ENCODE peak calls at places on chromosomes 6 and 20, in four cellular contexts. V is A549, N is K562, R is HepG2. G is an unnamed sample.

GRCh38 chr6:95091823-95092436 is 485.4 kb upstream of the MANEA start:
- DNase-seq in V (peak), N (no peak), R (peak), G (no peak)

GRCh38 chr20:14723614-14724013 is 386.2 kb upstream of the FLRT3 start:
- DNase-seq in V (no peak), N (no peak), R (no peak), G (no peak)

GRCh38 chr6:116451916-116452315 is 9.3 kb upstream of the CALHM6 start:
- DNase-seq in V (no peak), N (no peak), R (no peak), G (no peak)

GRCh38 chr20:38321959-38322598 is 18.1 kb downstream of the BPI start:
- DNase-seq in V (peak), N (peak), R (peak), G (peak)

GRCh38 chr6:28258877-28259777 is at the start of gene NKAPL:
- DNase-seq in V (no peak), N (no peak), R (no peak), G (peak)

GRCh38 chr6:54142889-54143519 is 31.8 kb downstream of the MLIP start:
- DNase-seq in V (no peak), N (no peak), R (no peak), G (no peak)

GRCh38 chr6:121485359-121485809 is 49.9 kb downstream of the GJA1 start:
- DNase-seq in V (peak), N (no peak), R (no peak), G (no peak)

GRCh38 chr20:25224941-25225340 is 22.9 kb upstream of the PYGB start:
- DNase-seq in V (no peak), N (peak), R (no peak), G (no peak)

GRCh38 chr20:21511850-21512633 is 1.8 kb downstream of the NKX2-2 start:
- DNase-seq in V (no peak), N (no peak), R (no peak), G (peak)

GRCh38 chr6:131199568-131200272 is 64.5 kb downstream of the AKAP7 start:
- DNase-seq in V (peak), N (no peak), R (peak), G (peak)

GRCh38 chr6:155274533-155274932 is 10.7 kb downstream of the CLDN20 start:
- DNase-seq in V (no peak), N (no peak), R (no peak), G (no peak)

GRCh38 chr6:158799051-158799792 is 19.9 kb downstream of the EZR start:
- DNase-seq in V (peak), N (no peak), R (peak), G (no peak)

GRCh38 chr6:9126845-9127560 is 691.7 kb upstream of the SLC35B3 start:
- DNase-seq in V (peak), N (no peak), R (no peak), G (no peak)

GRCh38 chr6:110415297-110415916 is at the start of gene DDO:
- DNase-seq in V (no peak), N (no peak), R (peak), G (no peak)

GRCh38 chr20:4633780-4634179 is 87.9 kb upstream of the PRND start:
- DNase-seq in V (peak), N (no peak), R (no peak), G (no peak)

GRCh38 chr6:81625216-81625615 is 127.3 kb downstream of the TENT5A start:
- DNase-seq in V (no peak), N (no peak), R (no peak), G (no peak)

GRCh38 chr6:131946404-131946991 is 4.7 kb downstream of the CCN2 start:
- DNase-seq in V (peak), N (no peak), R (peak), G (no peak)

GRCh38 chr6:19052219-19052618 is 665.1 kb downstream of the RNF144B start:
- DNase-seq in V (no peak), N (no peak), R (no peak), G (no peak)

GRCh38 chr6:73418081-73418741 is 23.6 kb downstream of the DDX43 start:
- DNase-seq in V (no peak), N (no peak), R (no peak), G (no peak)

GRCh38 chr20:35049776-35050352 is 42.7 kb downstream of the TRPC4AP start:
- DNase-seq in V (peak), N (no peak), R (no peak), G (no peak)

GRCh38 chr20:15895126-15895525 is 678.1 kb downstream of the KIF16B start:
- DNase-seq in V (no peak), N (no peak), R (no peak), G (no peak)

GRCh38 chr20:48683467-48684175 is 144.2 kb downstream of the PREX1 start:
- DNase-seq in V (no peak), N (no peak), R (no peak), G (no peak)

GRCh38 chr6:115976321-115976870 is 84.3 kb downstream of the FRK start:
- DNase-seq in V (no peak), N (no peak), R (no peak), G (no peak)

GRCh38 chr6:35049885-35050284 is 91.3 kb downstream of the TCP11 start:
- DNase-seq in V (no peak), N (peak), R (no peak), G (no peak)

GRCh38 chr6:110315856-110316398 is 42.2 kb downstream of the METTL24 start:
- DNase-seq in V (no peak), N (no peak), R (no peak), G (no peak)

GRCh38 chr6:133502451-133503259 is 261.5 kb downstream of the EYA4 start:
- DNase-seq in V (no peak), N (no peak), R (no peak), G (no peak)

GRCh38 chr6:1015819-1016218 is 296.1 kb upstream of the FOXQ1 start:
- DNase-seq in V (peak), N (no peak), R (peak), G (no peak)

GRCh38 chr20:10553326-10553984 is 118.3 kb downstream of the SLX4IP start:
- DNase-seq in V (peak), N (peak), R (peak), G (peak)

GRCh38 chr6:6584310-6585002 is 4.1 kb upstream of the LY86 start:
- DNase-seq in V (no peak), N (no peak), R (no peak), G (no peak)

GRCh38 chr20:21352703-21353102 is 44.6 kb downstream of the NKX2-4 start:
- DNase-seq in V (no peak), N (no peak), R (peak), G (no peak)

GRCh38 chr6:106751501-106752252 is 122.3 kb downstream of the QRSL1 start:
- DNase-seq in V (peak), N (no peak), R (no peak), G (no peak)

GRCh38 chr6:111552241-111552744 is 53.4 kb downstream of the TRAF3IP2 start:
- DNase-seq in V (no peak), N (no peak), R (no peak), G (peak)

GRCh38 chr6:158596861-158597260 is 37.0 kb downstream of the TMEM181 start:
- DNase-seq in V (no peak), N (no peak), R (no peak), G (no peak)

GRCh38 chr6:46832816-46833215 is 39.6 kb downstream of the MEP1A start:
- DNase-seq in V (no peak), N (no peak), R (no peak), G (no peak)

GRCh38 chr20:45085867-45086266 is 15.1 kb downstream of the KCNS1 start:
- DNase-seq in V (no peak), N (no peak), R (no peak), G (no peak)

GRCh38 chr6:2797564-2798014 is 32.4 kb downstream of the WRNIP1 start:
- DNase-seq in V (no peak), N (no peak), R (no peak), G (no peak)
- TF ChIP-seq MAX in V (no peak), N (no peak), R (no peak), G (no peak)

GRCh38 chr6:89530982-89531381 is 98.0 kb downstream of the ANKRD6 start:
- DNase-seq in V (no peak), N (no peak), R (no peak), G (no peak)
- TF ChIP-seq NR3C1 in V (no peak), N (no peak), R (no peak), G (no peak)

GRCh38 chr20:588932-589672 is 21.0 kb downstream of the TCF15 start:
- DNase-seq in V (peak), N (no peak), R (no peak), G (no peak)

GRCh38 chr20:588476-588875 is 21.6 kb downstream of the TCF15 start:
- DNase-seq in V (no peak), N (no peak), R (no peak), G (no peak)

GRCh38 chr20:582204-582603 is 27.9 kb downstream of the TCF15 start:
- DNase-seq in V (no peak), N (no peak), R (no peak), G (no peak)

DNA sequence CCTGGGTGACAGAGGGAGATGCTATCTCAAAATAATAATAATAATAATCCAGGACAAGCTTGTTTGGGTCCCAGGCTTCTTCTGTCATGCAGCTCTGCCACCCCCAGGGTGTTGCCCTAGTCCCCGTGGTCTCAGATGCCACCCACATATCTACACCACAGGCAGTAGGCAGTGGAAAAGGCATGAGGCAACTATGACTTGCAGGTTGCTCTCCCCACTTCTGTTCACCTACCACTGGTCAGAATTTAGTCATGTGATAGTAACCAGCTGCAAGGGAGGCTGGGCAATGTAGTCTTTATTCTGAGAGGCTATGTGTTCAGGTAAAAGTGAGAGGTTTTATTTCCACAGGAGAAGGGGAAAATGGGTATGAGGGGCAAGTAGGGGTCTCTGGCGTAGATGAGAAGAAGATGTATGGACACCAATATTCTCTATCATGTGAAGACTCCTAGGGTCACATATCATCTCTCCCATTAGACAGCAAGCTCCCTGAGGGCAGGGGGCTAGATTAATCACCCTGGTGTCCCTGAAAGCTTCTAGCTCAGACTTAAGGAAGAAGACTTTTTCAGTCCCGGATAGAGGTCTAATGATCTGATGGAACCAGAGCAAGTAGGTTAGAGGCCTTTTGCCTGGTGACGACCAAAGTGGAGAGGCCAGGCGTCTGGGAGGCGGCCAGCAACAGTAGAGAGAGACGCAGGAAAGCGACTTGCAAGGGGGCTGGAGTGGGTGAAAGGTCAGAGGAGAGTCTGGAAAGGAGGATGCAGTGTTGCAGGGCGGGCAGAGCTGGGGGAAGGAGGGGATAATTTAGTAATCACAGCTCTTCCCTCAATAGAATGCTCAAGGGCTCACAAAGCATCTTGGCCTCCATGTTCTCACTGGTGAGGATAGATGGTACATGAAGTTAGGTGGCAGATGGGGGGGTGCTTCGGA is 25.5 kb downstream of the TCF15 start:
- DNase-seq in V (peak), N (no peak), R (peak), G (no peak)
- TF ChIP-seq MAX in V (no peak), N (peak), R (no peak), G (no peak)

GRCh38 chr6:89483111-89483720 is 50.3 kb downstream of the ANKRD6 start:
- DNase-seq in V (no peak), N (no peak), R (peak), G (peak)
- TF ChIP-seq NR3C1 in V (no peak), N (no peak), R (no peak), G (no peak)

GRCh38 chr6:82954937-82955577 is 110.6 kb downstream of the UBE3D start:
- DNase-seq in V (no peak), N (no peak), R (no peak), G (no peak)
- TF ChIP-seq MAX in V (no peak), N (no peak), R (no peak), G (no peak)